ENCODE peak calls at places on chromosomes 13 and 19, in six cellular contexts. A, N, Y, B, Q and K are unnamed samples.

GRCh38 chr19:35040826-35041547 is 534 bp upstream of the HPN start:
- DNase-seq in N (peak; percentile 93), B (no peak), Q (peak; percentile 53), Y (peak; percentile 86), A (no peak), K (peak; percentile 61)

GRCh38 chr19:4108767-4109625 is 14.9 kb downstream of the MAP2K2 start:
- DNase-seq in Q (no peak), Y (no peak), N (no peak), A (no peak), B (no peak), K (no peak)

GRCh38 chr13:21871919-21872318 is 201.0 kb downstream of the FGF9 start:
- DNase-seq in Y (no peak), N (no peak), A (no peak), B (no peak), Q (no peak), K (no peak)

GRCh38 chr19:55345818-55346724 is 6.4 kb downstream of the KMT5C start:
- DNase-seq in Y (no peak), A (no peak), Q (peak; percentile 41), N (peak; percentile 61), B (no peak), K (no peak)

GRCh38 chr13:52130641-52131040 is 1.8 kb upstream of the NEK5 start:
- DNase-seq in Y (no peak), A (no peak), B (no peak), N (no peak), Q (no peak), K (no peak)

GRCh38 chr13:48633695-48634094 is 20.0 kb upstream of the CYSLTR2 start:
- DNase-seq in Y (no peak), N (no peak), Q (no peak), A (no peak), B (no peak), K (peak; percentile 29)

GRCh38 chr13:29897102-29897501 is 46.7 kb upstream of the UBL3 start:
- DNase-seq in Q (no peak), B (no peak), A (no peak), Y (no peak), N (no peak), K (no peak)

GRCh38 chr13:107554355-107554905 is 660.9 kb downstream of the LIG4 start:
- DNase-seq in Q (no peak), B (peak; percentile 4), Y (no peak), A (no peak), N (no peak), K (no peak)

GRCh38 chr13:112757759-112758086 is 67.9 kb downstream of the ATP11A start:
- DNase-seq in Q (no peak), A (no peak), N (no peak), Y (no peak), B (no peak), K (no peak)

GRCh38 chr13:89726690-89727435 is 1620.6 kb upstream of the MIR17HG start:
- DNase-seq in Y (no peak), A (no peak), Q (peak; percentile 98), B (peak; percentile 46), N (no peak), K (peak; percentile 11)

DNA sequence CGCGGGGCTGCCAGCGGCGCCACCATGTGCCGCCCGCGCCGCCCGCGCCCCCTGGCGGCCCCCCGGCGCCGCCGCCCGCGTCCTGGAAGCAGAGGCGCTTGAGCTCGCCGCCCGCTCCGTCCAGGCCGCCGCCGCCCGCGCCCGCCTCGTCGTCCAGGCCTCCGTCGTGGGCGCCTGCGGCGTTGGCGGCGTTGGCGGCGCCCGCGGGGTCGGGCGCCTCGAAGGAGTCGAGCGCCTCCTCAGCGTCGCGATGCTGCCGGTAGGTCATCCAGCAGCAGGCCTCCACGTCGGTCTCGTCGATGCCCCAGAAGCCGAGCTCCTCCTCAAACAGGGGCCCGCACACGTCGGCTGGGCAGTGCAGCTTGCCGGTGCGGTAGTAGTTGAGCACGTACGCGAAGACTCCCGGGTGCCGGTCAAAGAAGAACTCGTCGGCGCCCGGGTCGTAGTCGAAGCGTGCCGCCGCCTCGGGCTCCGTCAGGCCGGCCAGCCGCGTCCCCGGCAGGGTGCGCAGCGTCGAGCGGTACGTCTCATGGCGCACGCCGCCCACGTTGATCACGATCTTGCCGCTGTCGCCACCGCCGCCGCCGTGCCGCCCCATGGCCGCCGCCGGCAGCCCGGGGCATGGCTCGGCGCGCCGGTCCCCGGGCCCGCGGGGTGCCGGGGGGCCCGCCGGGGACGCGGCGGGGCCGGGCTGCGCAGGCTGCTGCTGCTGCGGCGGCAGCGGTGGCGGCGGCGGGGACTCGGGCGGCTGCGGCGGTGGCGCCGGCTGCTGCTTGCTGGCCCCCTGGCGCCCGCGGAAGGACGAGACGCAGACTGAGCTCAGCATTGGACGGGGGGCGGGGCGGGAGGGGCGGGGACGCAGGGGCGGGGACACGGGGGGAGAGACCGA is 676 bp downstream of the KCNC3 start:
- DNase-seq in Y (no peak), A (no peak), B (no peak), N (peak; percentile 42), Q (no peak), K (no peak)
- TF ChIP-seq CTCF in Y (no peak), A (no peak), B (no peak), N (no peak), Q (no peak), K (no peak)

DNA sequence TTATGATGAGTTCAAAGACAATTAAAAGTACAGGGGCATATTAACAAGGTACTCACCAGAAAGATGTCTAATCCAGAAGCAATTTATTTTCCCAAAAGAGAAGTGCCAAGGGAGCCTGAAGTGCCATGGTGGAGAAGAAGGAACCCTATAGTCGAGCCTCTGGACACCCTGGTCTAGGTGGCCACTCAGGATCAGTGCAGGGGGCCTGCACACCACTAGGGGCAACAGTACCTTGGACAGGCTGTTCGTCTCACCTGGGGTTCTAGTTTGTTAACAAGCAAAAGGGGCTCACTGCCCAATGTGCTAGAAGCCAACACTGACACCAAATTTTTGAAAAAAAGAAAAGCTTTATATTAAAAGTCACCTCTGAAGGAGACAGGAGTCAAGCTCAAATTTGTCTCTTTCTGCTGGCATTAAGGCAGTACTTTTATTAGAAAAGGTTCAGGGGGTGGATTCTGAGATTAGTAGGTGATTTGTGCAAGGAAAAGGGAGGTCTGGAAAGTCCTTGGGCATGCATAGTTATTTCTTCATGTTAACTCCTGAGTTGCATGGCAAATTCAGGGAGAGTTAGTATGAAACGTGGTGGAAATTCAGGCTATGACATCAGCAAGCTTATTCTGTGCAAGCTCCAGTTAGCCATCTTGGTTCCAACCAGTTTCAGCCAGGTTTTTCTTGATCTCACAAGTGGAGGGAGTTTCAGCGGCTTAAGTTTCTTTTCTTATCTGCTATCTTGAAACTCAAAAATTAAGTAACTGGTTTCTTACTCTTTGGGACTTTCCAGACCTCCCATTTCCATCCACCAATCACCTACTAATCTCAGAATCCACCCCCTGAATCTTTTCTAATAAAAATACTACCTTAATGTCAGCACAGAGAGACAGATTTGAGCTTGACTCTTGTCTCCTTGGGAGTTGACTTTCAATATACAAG is 884 bp upstream of the CBY2 start:
- DNase-seq in Y (no peak), A (no peak), B (no peak), N (no peak), Q (no peak), K (no peak)
- TF ChIP-seq CTCF in Y (no peak), A (no peak), B (no peak), N (no peak), Q (no peak), K (no peak)

GRCh38 chr19:47609885-47610545 is 1.1 kb downstream of the BICRA start:
- DNase-seq in Y (peak; percentile 29), B (peak; percentile 26), Q (peak; percentile 38), N (peak; percentile 55), A (peak; percentile 15), K (peak; percentile 53)

GRCh38 chr19:47608074-47608907 is 643 bp upstream of the BICRA start:
- DNase-seq in Q (peak; percentile 92), N (peak; percentile 97), A (peak; percentile 87), B (peak; percentile 90), Y (peak; percentile 95), K (peak; percentile 94)

GRCh38 chr19:47610546-47610894 is 1.6 kb downstream of the BICRA start:
- DNase-seq in Y (no peak), Q (no peak), A (no peak), N (no peak), B (no peak), K (no peak)

GRCh38 chr19:47608908-47609879 is at the start of gene BICRA:
- DNase-seq in B (peak; percentile 73), Y (peak; percentile 83), A (peak; percentile 63), N (peak; percentile 88), Q (peak; percentile 82), K (peak; percentile 75)

DNA sequence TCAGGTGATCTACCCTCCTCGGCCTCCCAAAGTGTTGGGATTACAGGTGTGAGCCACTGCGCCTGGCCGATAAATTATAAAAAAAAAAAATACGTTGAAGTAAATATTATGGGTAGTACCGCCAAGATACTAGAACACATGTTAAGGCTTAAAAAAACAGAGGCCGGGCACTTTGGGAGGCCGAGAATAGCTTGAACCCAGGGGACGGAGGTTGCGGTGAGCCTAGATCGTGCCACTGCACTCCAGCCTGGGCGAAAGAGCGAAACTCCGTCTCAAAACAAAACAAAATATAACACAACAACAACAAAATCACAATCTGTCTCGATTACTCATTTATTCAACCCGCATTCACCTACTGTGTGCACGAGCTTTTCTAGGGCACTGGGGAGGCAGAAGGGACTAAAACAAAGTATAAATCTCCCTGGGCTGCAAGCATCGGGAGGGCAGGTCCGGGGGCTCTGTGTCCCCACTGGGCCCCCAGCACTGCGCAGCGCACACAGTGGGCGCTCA is 1.3 kb upstream of the BICRA start:
- DNase-seq in A (no peak), Q (no peak), N (no peak), B (no peak), Y (no peak), K (no peak)
- TF ChIP-seq CTCF in A (no peak), Q (no peak), N (no peak), B (no peak), Y (no peak), K (no peak)

GRCh38 chr19:11323601-11324078 is 15.8 kb downstream of the RAB3D start:
- DNase-seq in Y (no peak), B (no peak), A (no peak), N (no peak), Q (no peak), K (peak; percentile 43)

GRCh38 chr19:11322269-11323024 is 17.0 kb downstream of the RAB3D start:
- DNase-seq in N (no peak), Q (no peak), B (peak; percentile 37), A (no peak), Y (no peak), K (peak; percentile 55)

GRCh38 chr19:11324079-11324661 is 15.3 kb downstream of the RAB3D start:
- DNase-seq in B (peak; percentile 94), A (peak; percentile 86), Q (peak; percentile 95), N (peak; percentile 63), Y (peak; percentile 93), K (peak; percentile 99)

GRCh38 chr19:11324748-11325389 is 14.6 kb downstream of the RAB3D start:
- DNase-seq in Y (no peak), N (no peak), A (no peak), Q (no peak), B (no peak), K (no peak)

DNA sequence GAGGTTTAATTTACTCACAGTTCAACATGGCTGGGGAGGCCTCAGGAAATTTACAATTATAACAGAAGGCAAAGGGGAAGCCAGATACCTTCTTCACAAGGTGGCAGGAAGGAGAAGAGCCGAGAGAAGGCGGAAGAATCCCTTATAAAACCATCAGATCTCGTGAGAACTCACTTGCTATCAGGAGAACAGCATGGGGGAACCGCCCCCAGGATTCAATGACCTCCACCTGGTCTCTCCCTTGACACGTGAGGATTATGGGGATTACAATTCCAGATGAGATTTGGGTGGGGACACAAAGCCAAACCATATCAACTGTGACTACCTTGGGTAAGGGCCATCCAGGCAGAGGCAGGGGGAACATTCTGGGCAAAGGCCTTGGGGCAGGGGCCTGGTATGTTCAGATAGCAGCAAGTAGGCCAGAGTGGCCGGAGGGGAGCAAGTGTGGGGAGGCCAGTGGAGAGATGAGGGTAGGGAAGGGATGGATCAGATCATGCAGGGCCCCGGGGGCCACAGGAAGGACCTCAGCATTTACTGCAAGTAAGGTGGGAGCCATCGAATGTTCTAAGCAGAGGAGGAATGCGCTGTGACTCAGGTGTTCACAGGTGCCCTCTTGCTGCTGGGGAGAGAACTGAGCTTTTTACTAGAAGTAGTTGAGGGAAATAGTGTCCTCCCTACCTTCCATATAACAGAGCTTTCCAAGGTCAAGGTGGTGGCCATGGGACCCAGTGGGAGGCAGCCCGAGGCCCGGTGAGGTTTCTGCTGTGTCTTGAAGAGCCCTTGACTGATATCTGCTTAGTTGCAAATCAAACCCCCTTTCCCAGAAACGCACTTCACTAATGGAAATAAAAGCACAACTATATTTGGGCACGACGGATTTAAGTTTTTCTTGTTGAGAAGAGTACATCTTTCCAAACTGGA is 18.0 kb downstream of the RAB3D start:
- DNase-seq in B (no peak), A (no peak), N (no peak), Y (no peak), Q (no peak), K (no peak)
- TF ChIP-seq CTCF in B (no peak), A (no peak), N (no peak), Y (no peak), Q (no peak), K (no peak)